ENCODE peak calls at places on chromosomes 5 and 9, in six cellular contexts. One of them, this sample, is unnamed. For H3K4me1, the result is how much of the 10 kb centered on the place peaks cover.

GRCh38 chr9:81690251-81690851 is 1.0 kb upstream of the TLE1 start:
- DNase-seq in CD8-positive, alpha-beta T cell: no peak
- DNase-seq in stomach: peak
- DNase-seq in A549: peak
- DNase-seq in CD8-positive, alpha-beta memory T cell: no peak
- DNase-seq in body of pancreas: peak
- DNase-seq in this sample: no peak

GRCh38 chr9:117768740-117769400 is 64.7 kb downstream of the TLR4 start:
- DNase-seq in CD8-positive, alpha-beta T cell: no peak
- DNase-seq in stomach: no peak
- DNase-seq in A549: no peak
- DNase-seq in CD8-positive, alpha-beta memory T cell: no peak
- DNase-seq in body of pancreas: no peak
- DNase-seq in this sample: no peak

GRCh38 chr9:31908158-31908890 is 476.1 kb upstream of the ACO1 start:
- DNase-seq in CD8-positive, alpha-beta T cell: no peak
- DNase-seq in stomach: no peak
- DNase-seq in A549: peak
- DNase-seq in CD8-positive, alpha-beta memory T cell: no peak
- DNase-seq in body of pancreas: no peak
- DNase-seq in this sample: no peak

GRCh38 chr9:95434116-95435073 is 82.4 kb downstream of the PTCH1 start:
- DNase-seq in CD8-positive, alpha-beta T cell: no peak
- DNase-seq in stomach: no peak
- DNase-seq in A549: no peak
- DNase-seq in CD8-positive, alpha-beta memory T cell: no peak
- DNase-seq in body of pancreas: no peak
- DNase-seq in this sample: no peak

GRCh38 chr5:171571663-171572062 is 152.2 kb downstream of the FGF18 start:
- DNase-seq in CD8-positive, alpha-beta T cell: no peak
- DNase-seq in stomach: no peak
- DNase-seq in A549: peak
- DNase-seq in CD8-positive, alpha-beta memory T cell: no peak
- DNase-seq in body of pancreas: no peak
- DNase-seq in this sample: no peak

GRCh38 chr5:88734191-88734640 is 148.8 kb downstream of the MEF2C start:
- DNase-seq in CD8-positive, alpha-beta T cell: no peak
- DNase-seq in stomach: no peak
- DNase-seq in A549: no peak
- DNase-seq in CD8-positive, alpha-beta memory T cell: no peak
- DNase-seq in body of pancreas: peak
- DNase-seq in this sample: no peak

GRCh38 chr5:133051117-133051546 is 681 bp upstream of the HSPA4 start:
- DNase-seq in CD8-positive, alpha-beta T cell: no peak
- DNase-seq in stomach: no peak
- DNase-seq in A549: no peak
- DNase-seq in CD8-positive, alpha-beta memory T cell: no peak
- DNase-seq in body of pancreas: no peak
- DNase-seq in this sample: no peak

GRCh38 chr9:128733256-128733655 is 9.3 kb upstream of the ZDHHC12 start:
- DNase-seq in CD8-positive, alpha-beta T cell: no peak
- DNase-seq in stomach: peak
- DNase-seq in A549: peak
- DNase-seq in CD8-positive, alpha-beta memory T cell: no peak
- DNase-seq in body of pancreas: peak
- DNase-seq in this sample: peak

GRCh38 chr5:52441768-52442167 is 345.9 kb upstream of the ITGA1 start:
- DNase-seq in CD8-positive, alpha-beta T cell: no peak
- DNase-seq in stomach: no peak
- DNase-seq in A549: no peak
- DNase-seq in CD8-positive, alpha-beta memory T cell: no peak
- DNase-seq in body of pancreas: no peak
- DNase-seq in this sample: no peak

GRCh38 chr9:97510797-97511761 is 9.6 kb downstream of the TMOD1 start:
- DNase-seq in CD8-positive, alpha-beta T cell: no peak
- DNase-seq in stomach: no peak
- DNase-seq in A549: peak
- DNase-seq in CD8-positive, alpha-beta memory T cell: no peak
- DNase-seq in body of pancreas: no peak
- DNase-seq in this sample: peak

GRCh38 chr9:114347675-114348074 is 18.0 kb downstream of the ORM2 start:
- DNase-seq in CD8-positive, alpha-beta T cell: no peak
- DNase-seq in stomach: no peak
- DNase-seq in A549: no peak
- DNase-seq in CD8-positive, alpha-beta memory T cell: no peak
- DNase-seq in body of pancreas: no peak
- DNase-seq in this sample: no peak

GRCh38 chr5:111070272-111071134 is 1.0 kb upstream of the TSLP start:
- DNase-seq in CD8-positive, alpha-beta T cell: no peak
- DNase-seq in stomach: peak
- DNase-seq in A549: no peak
- DNase-seq in CD8-positive, alpha-beta memory T cell: no peak
- DNase-seq in body of pancreas: peak
- DNase-seq in this sample: no peak

GRCh38 chr5:31755299-31756053 is 116.5 kb downstream of the PDZD2 start:
- DNase-seq in CD8-positive, alpha-beta T cell: no peak
- DNase-seq in stomach: no peak
- DNase-seq in A549: no peak
- DNase-seq in CD8-positive, alpha-beta memory T cell: no peak
- DNase-seq in body of pancreas: no peak
- DNase-seq in this sample: no peak

GRCh38 chr5:2038337-2039179 is 155.8 kb upstream of the IRX4 start:
- DNase-seq in CD8-positive, alpha-beta T cell: peak
- DNase-seq in stomach: peak
- DNase-seq in A549: peak
- DNase-seq in CD8-positive, alpha-beta memory T cell: peak
- DNase-seq in body of pancreas: peak
- DNase-seq in this sample: peak

GRCh38 chr5:1387876-1388275 is 43.0 kb upstream of the CLPTM1L start:
- DNase-seq in CD8-positive, alpha-beta T cell: no peak
- DNase-seq in stomach: no peak
- DNase-seq in A549: no peak
- DNase-seq in CD8-positive, alpha-beta memory T cell: no peak
- DNase-seq in body of pancreas: no peak
- DNase-seq in this sample: no peak

GRCh38 chr5:82561786-82562185 is 283.6 kb upstream of the RPS23 start:
- DNase-seq in CD8-positive, alpha-beta T cell: no peak
- DNase-seq in stomach: no peak
- DNase-seq in A549: no peak
- DNase-seq in CD8-positive, alpha-beta memory T cell: no peak
- DNase-seq in body of pancreas: no peak
- DNase-seq in this sample: no peak

GRCh38 chr9:81191222-81191621 is 498.1 kb downstream of the TLE1 start:
- DNase-seq in CD8-positive, alpha-beta T cell: no peak
- DNase-seq in stomach: no peak
- DNase-seq in A549: no peak
- DNase-seq in CD8-positive, alpha-beta memory T cell: no peak
- DNase-seq in body of pancreas: no peak
- DNase-seq in this sample: no peak

GRCh38 chr5:54094706-54095105 is 215.7 kb downstream of the ARL15 start:
- DNase-seq in CD8-positive, alpha-beta T cell: no peak
- DNase-seq in stomach: no peak
- DNase-seq in A549: no peak
- DNase-seq in CD8-positive, alpha-beta memory T cell: no peak
- DNase-seq in body of pancreas: no peak
- DNase-seq in this sample: no peak

GRCh38 chr5:54090495-54091084 is 219.8 kb downstream of the ARL15 start:
- DNase-seq in CD8-positive, alpha-beta T cell: no peak
- DNase-seq in stomach: no peak
- DNase-seq in A549: peak
- DNase-seq in CD8-positive, alpha-beta memory T cell: no peak
- DNase-seq in body of pancreas: no peak
- DNase-seq in this sample: no peak

GRCh38 chr5:54093861-54094260 is 216.5 kb downstream of the ARL15 start:
- DNase-seq in CD8-positive, alpha-beta T cell: no peak
- DNase-seq in stomach: no peak
- DNase-seq in A549: no peak
- DNase-seq in CD8-positive, alpha-beta memory T cell: no peak
- DNase-seq in body of pancreas: no peak
- DNase-seq in this sample: no peak

GRCh38 chr5:54093081-54093492 is 217.3 kb downstream of the ARL15 start:
- DNase-seq in CD8-positive, alpha-beta T cell: no peak
- DNase-seq in stomach: no peak
- DNase-seq in A549: no peak
- DNase-seq in CD8-positive, alpha-beta memory T cell: no peak
- DNase-seq in body of pancreas: no peak
- DNase-seq in this sample: no peak

GRCh38 chr5:54091416-54092130 is 218.8 kb downstream of the ARL15 start:
- DNase-seq in CD8-positive, alpha-beta T cell: no peak
- DNase-seq in stomach: no peak
- DNase-seq in A549: no peak
- DNase-seq in CD8-positive, alpha-beta memory T cell: no peak
- DNase-seq in body of pancreas: no peak
- DNase-seq in this sample: no peak
- H3K4me3 ChIP-seq in CD8-positive, alpha-beta T cell: no peak
- H3K4me3 ChIP-seq in stomach: no peak
- H3K4me3 ChIP-seq in A549: no peak
- H3K4me3 ChIP-seq in CD8-positive, alpha-beta memory T cell: no peak
- H3K4me3 ChIP-seq in body of pancreas: no peak
- H3K4me3 ChIP-seq in this sample: no peak

GRCh38 chr9:123757547-123757946 is 172.4 kb downstream of the DENND1A start:
- DNase-seq in CD8-positive, alpha-beta T cell: no peak
- DNase-seq in stomach: no peak
- DNase-seq in A549: no peak
- DNase-seq in CD8-positive, alpha-beta memory T cell: no peak
- DNase-seq in body of pancreas: no peak
- DNase-seq in this sample: no peak
- H3K4me1 ChIP-seq in CD8-positive, alpha-beta T cell: under half
- H3K4me1 ChIP-seq in stomach: under half
- H3K4me1 ChIP-seq in A549: under half
- H3K4me1 ChIP-seq in CD8-positive, alpha-beta memory T cell: under half
- H3K4me1 ChIP-seq in body of pancreas: under half
- H3K4me1 ChIP-seq in this sample: under half

GRCh38 chr9:116285320-116285719 is 131.7 kb downstream of the PAPPA start:
- DNase-seq in CD8-positive, alpha-beta T cell: no peak
- DNase-seq in stomach: no peak
- DNase-seq in A549: no peak
- DNase-seq in CD8-positive, alpha-beta memory T cell: no peak
- DNase-seq in body of pancreas: no peak
- DNase-seq in this sample: no peak
- H3K4me3 ChIP-seq in CD8-positive, alpha-beta T cell: no peak
- H3K4me3 ChIP-seq in stomach: no peak
- H3K4me3 ChIP-seq in A549: no peak
- H3K4me3 ChIP-seq in CD8-positive, alpha-beta memory T cell: no peak
- H3K4me3 ChIP-seq in body of pancreas: no peak
- H3K4me3 ChIP-seq in this sample: no peak

DNA sequence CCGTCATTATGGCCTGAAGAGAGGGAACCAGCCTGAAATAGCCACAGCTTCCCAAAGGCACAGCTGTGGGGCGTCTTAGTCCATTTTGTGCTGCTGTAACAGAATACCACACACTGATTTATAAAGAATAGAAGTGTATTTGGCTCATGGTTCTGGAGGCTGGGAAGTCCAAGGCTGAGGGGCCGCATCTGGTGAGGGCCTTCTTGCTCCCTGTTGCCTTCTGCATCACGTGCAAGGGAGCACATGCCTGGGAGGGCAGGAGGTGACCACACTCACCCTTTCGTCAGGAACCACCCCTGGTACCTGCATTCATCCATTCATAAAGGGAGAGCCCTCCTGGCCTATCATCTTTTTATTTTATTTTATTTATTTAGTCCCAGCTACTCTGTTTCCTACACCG is 10.4 kb downstream of the PLPP7 start:
- DNase-seq in CD8-positive, alpha-beta T cell: no peak
- DNase-seq in stomach: no peak
- DNase-seq in A549: no peak
- DNase-seq in CD8-positive, alpha-beta memory T cell: no peak
- DNase-seq in body of pancreas: no peak
- DNase-seq in this sample: no peak
- H3K4me1 ChIP-seq in CD8-positive, alpha-beta T cell: under half
- H3K4me1 ChIP-seq in stomach: under half
- H3K4me1 ChIP-seq in A549: under half
- H3K4me1 ChIP-seq in CD8-positive, alpha-beta memory T cell: under half
- H3K4me1 ChIP-seq in body of pancreas: under half
- H3K4me1 ChIP-seq in this sample: under half

DNA sequence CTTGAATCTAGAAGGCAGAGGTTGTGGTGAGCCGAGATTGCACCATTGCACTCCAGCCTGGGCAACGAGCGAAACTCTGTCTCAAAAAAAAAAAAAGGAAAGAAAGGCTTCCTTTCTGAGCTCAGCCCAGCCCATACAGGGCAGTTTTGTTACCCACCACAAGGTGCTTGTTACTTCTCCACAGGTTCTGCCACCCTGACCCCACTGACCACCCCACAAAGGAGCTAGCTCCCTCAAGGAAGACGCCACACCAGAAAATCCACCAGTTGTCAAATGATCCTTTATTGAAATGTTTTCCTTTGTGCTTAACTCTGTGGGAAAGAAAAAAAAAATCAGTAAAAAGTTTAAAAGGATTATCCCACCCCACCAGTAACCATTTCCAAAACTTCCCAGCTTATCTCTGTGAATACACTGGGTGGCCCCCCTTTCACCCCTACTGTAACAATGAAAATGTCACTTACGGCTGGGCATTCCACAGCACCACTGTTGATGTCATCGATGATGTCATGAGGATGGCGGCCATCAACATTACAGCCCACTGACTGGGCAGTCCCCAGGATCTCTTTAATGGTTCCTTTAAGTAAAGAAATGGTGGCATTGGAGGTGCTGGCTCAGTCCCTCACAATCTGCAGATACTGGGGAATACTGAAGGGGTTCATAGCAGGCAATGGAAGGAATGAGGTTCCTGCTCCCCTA is 3.6 kb downstream of the RPL12 start:
- DNase-seq in CD8-positive, alpha-beta T cell: no peak
- DNase-seq in stomach: no peak
- DNase-seq in A549: peak
- DNase-seq in CD8-positive, alpha-beta memory T cell: no peak
- DNase-seq in body of pancreas: no peak
- DNase-seq in this sample: no peak
- H3K4me3 ChIP-seq in CD8-positive, alpha-beta T cell: no peak
- H3K4me3 ChIP-seq in stomach: no peak
- H3K4me3 ChIP-seq in A549: peak
- H3K4me3 ChIP-seq in CD8-positive, alpha-beta memory T cell: no peak
- H3K4me3 ChIP-seq in body of pancreas: no peak
- H3K4me3 ChIP-seq in this sample: no peak

GRCh38 chr5:42641321-42642005 is 115.2 kb upstream of the CCDC152 start:
- DNase-seq in CD8-positive, alpha-beta T cell: no peak
- DNase-seq in stomach: no peak
- DNase-seq in A549: no peak
- DNase-seq in CD8-positive, alpha-beta memory T cell: no peak
- DNase-seq in body of pancreas: no peak
- DNase-seq in this sample: no peak
- H3K4me1 ChIP-seq in CD8-positive, alpha-beta T cell: under half
- H3K4me1 ChIP-seq in stomach: under half
- H3K4me1 ChIP-seq in A549: under half
- H3K4me1 ChIP-seq in CD8-positive, alpha-beta memory T cell: under half
- H3K4me1 ChIP-seq in body of pancreas: under half
- H3K4me1 ChIP-seq in this sample: under half

DNA sequence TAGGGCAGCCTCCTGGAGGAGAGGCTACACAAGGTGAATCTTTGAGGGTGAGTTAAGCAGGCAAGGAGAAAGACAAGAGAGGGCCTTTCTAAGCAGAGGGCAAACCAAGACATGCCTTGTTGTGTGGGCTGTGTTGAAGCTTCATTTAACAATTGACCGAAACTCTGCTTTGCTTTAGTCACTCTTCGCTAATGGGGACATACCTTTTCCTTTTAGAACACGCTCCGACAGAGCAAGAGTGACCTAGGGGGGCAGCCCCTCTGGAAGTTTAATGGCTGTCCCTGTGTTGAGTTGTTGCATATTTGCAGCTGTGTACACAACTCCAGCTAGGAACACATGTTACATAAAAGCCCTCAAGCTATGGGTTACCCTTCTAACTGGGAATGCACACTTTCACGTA is 218.1 kb upstream of the WWC1 start:
- DNase-seq in CD8-positive, alpha-beta T cell: no peak
- DNase-seq in stomach: no peak
- DNase-seq in A549: no peak
- DNase-seq in CD8-positive, alpha-beta memory T cell: no peak
- DNase-seq in body of pancreas: no peak
- DNase-seq in this sample: no peak
- H3K4me3 ChIP-seq in CD8-positive, alpha-beta T cell: no peak
- H3K4me3 ChIP-seq in stomach: no peak
- H3K4me3 ChIP-seq in A549: no peak
- H3K4me3 ChIP-seq in CD8-positive, alpha-beta memory T cell: no peak
- H3K4me3 ChIP-seq in body of pancreas: no peak
- H3K4me3 ChIP-seq in this sample: no peak

This sample was measured in CD4-positive, CD25-positive, alpha-beta regulatory T cell.